ENCODE peak calls at places on chromosomes 5 and 9, in five cellular contexts. C, Q, J, X and R are unnamed samples.

GRCh38 chr9:93020785-93021670 is 37.5 kb upstream of the SUSD3 start:
- DNase-seq in C (no peak), Q (no peak), J (no peak), X (no peak), R (peak; percentile 12)

GRCh38 chr5:15835514-15835913 is 335.5 kb downstream of the FBXL7 start:
- DNase-seq in C (no peak), Q (no peak), J (no peak), X (no peak), R (no peak)

GRCh38 chr9:108185613-108186012 is 670.2 kb downstream of the ACTL7B start:
- DNase-seq in C (no peak), Q (no peak), J (no peak), X (no peak), R (no peak)

GRCh38 chr5:1779782-1780620 is 19.6 kb downstream of the MRPL36 start:
- DNase-seq in C (no peak), Q (no peak), J (no peak), X (no peak), R (no peak)

GRCh38 chr5:153796527-153796926 is 242.2 kb downstream of the FAM114A2 start:
- DNase-seq in C (no peak), Q (no peak), J (no peak), X (no peak), R (no peak)

GRCh38 chr9:128723352-128723865 is 518 bp downstream of the ZDHHC12 start:
- DNase-seq in C (no peak), Q (no peak), J (no peak), X (no peak), R (no peak)

GRCh38 chr9:87711857-87712800 is 13.8 kb upstream of the CTSL start:
- DNase-seq in C (no peak), Q (no peak), J (no peak), X (no peak), R (peak; percentile 36)

GRCh38 chr5:79582186-79582585 is 30.1 kb upstream of the TENT2 start:
- DNase-seq in C (no peak), Q (no peak), J (no peak), X (no peak), R (no peak)

GRCh38 chr5:33854733-33855151 is 37.0 kb downstream of the ADAMTS12 start:
- DNase-seq in C (no peak), Q (no peak), J (no peak), X (no peak), R (no peak)

GRCh38 chr5:160542840-160543239 is 121.2 kb downstream of the PTTG1 start:
- DNase-seq in C (no peak), Q (no peak), J (no peak), X (no peak), R (no peak)

GRCh38 chr9:91810286-91810905 is 139.6 kb downstream of the ROR2 start:
- DNase-seq in C (no peak), Q (no peak), J (no peak), X (no peak), R (no peak)

GRCh38 chr5:115429345-115429940 is 115.1 kb downstream of the FEM1C start:
- DNase-seq in C (no peak), Q (no peak), J (no peak), X (no peak), R (no peak)

GRCh38 chr5:143168171-143168681 is 235.3 kb downstream of the NR3C1 start:
- DNase-seq in C (no peak), Q (no peak), J (no peak), X (no peak), R (no peak)

GRCh38 chr5:98905857-98906688 is 22.7 kb downstream of the CHD1 start:
- DNase-seq in C (no peak), Q (no peak), J (no peak), X (no peak), R (no peak)

GRCh38 chr9:16873131-16873787 is 2.8 kb upstream of the BNC2 start:
- DNase-seq in C (no peak), Q (no peak), J (no peak), X (no peak), R (no peak)

GRCh38 chr5:37112383-37112991 is 136.7 kb downstream of the CPLANE1 start:
- DNase-seq in C (no peak), Q (peak; percentile 15), J (no peak), X (no peak), R (no peak)

GRCh38 chr5:34923694-34924461 is 5.5 kb upstream of the DNAJC21 start:
- DNase-seq in C (no peak), Q (no peak), J (no peak), X (no peak), R (no peak)

GRCh38 chr5:92242170-92242569 is 859.1 kb upstream of the ARRDC3 start:
- DNase-seq in C (no peak), Q (no peak), J (no peak), X (no peak), R (no peak)

GRCh38 chr5:2912741-2913140 is 161.3 kb upstream of the IRX2 start:
- DNase-seq in C (no peak), Q (no peak), J (no peak), X (no peak), R (no peak)

GRCh38 chr5:150604010-150604409 is 36.5 kb upstream of the SYNPO start:
- DNase-seq in C (no peak), Q (no peak), J (no peak), X (no peak), R (no peak)

GRCh38 chr9:89621676-89622075 is 16.9 kb downstream of the GADD45G start:
- DNase-seq in C (no peak), Q (no peak), J (no peak), X (no peak), R (no peak)